ENCODE peak calls at places on chromosome 13, in five cellular contexts. K is heart left ventricle, R is brain microvascular endothelial cell, O is foreskin fibroblast, D is GM12865. X is an unnamed sample.

GRCh38 chr13:97535619-97536018 is 101.7 kb downstream of the RAP2A start:
- DNase-seq in D (no peak), R (no peak), K (no peak), O (peak), X (no peak)

GRCh38 chr13:43942301-43942700 is 62.6 kb downstream of the LACC1 start:
- DNase-seq in K (no peak), O (no peak), D (no peak), R (peak), X (no peak)

GRCh38 chr13:113291997-113292862 is 4.8 kb upstream of the LAMP1 start:
- DNase-seq in O (peak), K (peak), R (no peak), D (no peak), X (no peak)

GRCh38 chr13:51861728-51862300 is at the start of gene CCDC70:
- DNase-seq in K (no peak), R (peak), O (no peak), D (no peak), X (no peak)

GRCh38 chr13:34816543-34816942 is 125.5 kb upstream of the NBEA start:
- DNase-seq in K (no peak), D (no peak), O (peak), R (no peak), X (peak)

GRCh38 chr13:60572003-60572792 is 175.2 kb downstream of the TDRD3 start:
- DNase-seq in D (no peak), O (peak), R (peak), K (no peak), X (peak)

GRCh38 chr13:31089649-31090048 is 72.1 kb downstream of the HSPH1 start:
- DNase-seq in K (no peak), O (no peak), D (no peak), R (no peak), X (no peak)

GRCh38 chr13:58324130-58324529 is 692.6 kb downstream of the PCDH17 start:
- DNase-seq in D (no peak), K (no peak), O (no peak), R (no peak), X (no peak)

GRCh38 chr13:77026783-77027621 is at the start of gene FBXL3:
- DNase-seq in O (peak), R (peak), K (peak), D (peak), X (peak)

GRCh38 chr13:85379991-85380390 is 419.2 kb downstream of the SLITRK6 start:
- DNase-seq in K (no peak), O (no peak), D (no peak), R (no peak), X (no peak)

DNA sequence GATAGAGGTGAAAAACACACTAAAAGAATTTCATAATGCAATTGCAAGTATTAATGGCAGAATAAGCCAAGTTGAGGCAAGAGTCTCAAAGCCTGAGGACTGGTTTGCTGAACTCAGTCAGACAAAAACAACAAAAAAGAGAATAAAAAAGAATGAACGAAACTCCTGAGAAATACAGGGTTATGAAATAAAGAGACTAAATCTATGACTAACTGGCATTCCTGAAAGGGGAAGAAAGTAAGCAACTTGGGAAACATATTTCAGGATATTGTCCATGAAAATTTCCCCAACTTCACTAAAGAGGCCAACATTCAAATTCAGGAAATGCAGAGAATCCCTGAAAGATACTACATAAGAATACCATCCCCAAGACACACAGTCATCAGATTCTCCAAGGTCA is 47.8 kb downstream of the UBL3 start:
- DNase-seq in D (no peak), O (no peak), R (no peak), K (no peak), X (no peak)
- TF ChIP-seq CTCF in D (no peak), O (no peak), R (no peak), K (no peak), X (no peak)

DNA sequence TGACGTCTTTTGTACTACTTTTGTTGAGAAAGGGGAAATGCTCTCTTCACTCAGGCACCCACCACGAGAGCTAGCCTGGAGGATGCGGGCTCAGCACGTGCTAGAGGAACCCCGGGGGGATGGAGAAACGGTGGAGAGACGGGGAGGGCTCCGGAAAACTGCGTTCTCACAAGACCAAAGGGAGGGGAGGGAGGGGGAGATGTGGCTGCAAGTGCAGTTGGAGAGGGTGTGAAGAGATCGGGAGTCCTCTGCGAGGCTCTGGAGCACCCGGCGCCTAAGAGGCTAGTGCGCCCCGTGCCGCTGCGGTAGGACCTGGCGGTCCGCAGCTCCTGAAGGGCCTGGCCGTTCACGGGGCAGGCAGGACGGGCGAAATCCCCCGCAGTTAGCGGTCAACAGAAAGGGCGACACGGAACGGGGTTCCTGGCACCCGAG is 43.4 kb upstream of the XPO4 start:
- DNase-seq in R (no peak), D (no peak), O (no peak), K (no peak), X (no peak)
- H3K4me3 ChIP-seq in R (peak), D (no peak), O (peak), K (peak), X (no peak)

DNA sequence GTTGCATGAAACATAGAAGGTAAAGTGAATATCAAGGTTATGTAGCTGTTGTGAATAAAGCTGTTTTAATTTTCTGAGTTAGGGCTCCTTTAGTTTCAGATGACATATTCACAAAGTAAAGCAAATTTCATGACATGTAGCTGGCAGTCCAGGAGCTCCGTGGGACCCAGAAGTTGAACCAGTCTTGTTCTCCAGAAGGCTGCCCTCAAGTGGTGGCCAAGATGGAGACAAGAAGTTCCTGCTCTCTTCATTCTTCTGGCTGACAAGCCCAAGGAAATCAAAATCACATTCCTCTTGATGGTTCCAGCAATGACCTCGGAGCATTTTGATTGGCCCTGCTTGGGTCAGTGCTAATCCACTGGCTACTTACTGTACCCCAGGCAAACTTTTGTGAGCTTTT is 128.7 kb downstream of the LIG4 start:
- DNase-seq in O (no peak), D (peak), K (no peak), R (peak), X (peak)
- TF ChIP-seq CTCF in O (no peak), D (peak), K (no peak), R (peak), X (peak)

GRCh38 chr13:98962901-98963594 is 14.8 kb downstream of the DOCK9 start:
- DNase-seq in D (no peak), K (no peak), R (no peak), O (no peak), X (no peak)
- H3K4me3 ChIP-seq in D (no peak), K (no peak), R (no peak), O (no peak), X (no peak)

DNA sequence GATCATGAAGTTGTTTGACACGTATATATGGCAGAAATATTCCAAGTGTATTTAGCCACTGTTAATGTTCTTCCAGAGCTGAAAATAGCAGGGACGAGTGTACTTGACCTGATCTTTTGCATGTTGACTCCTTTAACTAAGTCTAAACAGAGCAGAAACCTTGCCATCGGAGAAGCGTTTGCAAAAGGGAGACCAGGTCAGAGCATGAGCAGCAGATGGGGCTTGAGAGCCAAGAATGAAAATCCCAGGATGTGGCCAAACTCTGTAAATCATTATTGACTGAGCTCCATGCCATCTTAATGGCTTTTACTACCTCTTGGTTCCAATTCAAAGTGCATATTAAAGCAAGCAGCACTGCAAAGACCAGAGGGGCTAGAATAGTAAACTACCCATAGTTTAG is 55.5 kb downstream of the FAM216B start:
- DNase-seq in R (peak), K (no peak), O (peak), D (no peak), X (no peak)
- TF ChIP-seq CTCF in R (peak), K (peak), O (peak), D (no peak), X (peak)

GRCh38 chr13:110330491-110331001 is 23.5 kb downstream of the COL4A2 start:
- DNase-seq in D (no peak), K (peak), O (peak), R (peak), X (no peak)
- H3K4me3 ChIP-seq in D (no peak), K (peak), O (peak), R (peak), X (no peak)

GRCh38 chr13:23866420-23867026 is 22.7 kb downstream of the MIPEP start:
- DNase-seq in R (no peak), K (no peak), O (no peak), D (no peak), X (no peak)

GRCh38 chr13:23871616-23872220 is 17.5 kb downstream of the MIPEP start:
- DNase-seq in K (no peak), D (no peak), O (no peak), R (no peak), X (no peak)

GRCh38 chr13:23867027-23867491 is 22.1 kb downstream of the MIPEP start:
- DNase-seq in D (no peak), R (peak), K (no peak), O (peak), X (no peak)

GRCh38 chr13:23868521-23868920 is 20.7 kb downstream of the MIPEP start:
- DNase-seq in K (no peak), R (peak), D (no peak), O (peak), X (peak)

DNA sequence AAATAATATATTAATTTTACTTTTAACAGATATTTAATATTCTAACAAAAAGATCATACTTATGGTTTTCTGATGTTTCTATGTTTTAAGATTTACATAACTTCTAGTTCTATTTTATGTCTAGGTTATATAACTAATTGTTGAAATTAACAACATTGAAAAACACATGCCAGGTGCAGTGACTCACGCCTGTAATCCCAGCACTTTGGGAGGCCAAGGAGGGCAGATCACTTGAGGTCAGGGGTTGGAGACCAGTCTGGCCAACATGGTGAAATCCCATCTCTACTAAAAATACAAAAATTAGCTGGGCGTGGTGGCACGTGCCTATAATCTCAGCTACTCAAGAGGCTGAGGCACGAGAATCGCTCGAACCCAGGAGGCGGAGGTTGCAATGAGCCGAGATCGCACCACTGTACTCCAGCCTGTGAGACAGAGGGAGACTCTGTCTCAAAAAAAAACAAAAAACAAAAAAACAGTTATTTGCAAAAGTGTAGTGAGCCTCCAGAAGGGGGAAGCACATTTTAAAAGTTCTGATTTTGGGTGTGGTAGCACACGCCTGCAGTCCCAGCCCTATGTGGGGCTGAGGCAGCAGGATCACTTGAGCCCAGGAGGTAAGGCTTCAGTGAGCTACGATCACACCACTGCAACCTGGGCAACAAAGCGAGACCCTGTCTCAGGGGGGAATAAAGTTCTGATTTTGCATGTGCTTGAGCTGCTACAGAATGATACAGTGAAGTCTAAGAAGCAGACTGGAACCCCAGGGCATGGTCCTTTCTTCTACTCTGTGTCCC is 18.6 kb downstream of the MIPEP start:
- DNase-seq in R (no peak), D (peak), K (no peak), O (no peak), X (no peak)
- TF ChIP-seq CTCF in R (no peak), D (no peak), K (no peak), O (no peak), X (no peak)

X was measured in AG09309.